ENCODE peak calls at places on chromosomes 4 and X, in nine cellular contexts. T, I, E, W, K, L, H, U and A are unnamed samples.

GRCh38 chr4:78254893-78255292 is 197.8 kb downstream of the FRAS1 start:
- DNase-seq in T (no peak), I (no peak), E (no peak), W (no peak), K (no peak), L (no peak), H (no peak), U (no peak), A (no peak)

GRCh38 chrX:8048466-8048865 is 121.3 kb upstream of the PNPLA4 start:
- DNase-seq in T (no peak), I (no peak), E (no peak), W (no peak), K (no peak), L (no peak), H (no peak), U (no peak), A (no peak)

GRCh38 chr4:13523105-13523477 is 21.2 kb downstream of the NKX3-2 start:
- DNase-seq in T (no peak), I (no peak), E (no peak), W (no peak), K (no peak), L (no peak), H (no peak), U (no peak), A (no peak)

GRCh38 chr4:7584133-7584532 is 149.4 kb upstream of the PSAPL1 start:
- DNase-seq in T (no peak), I (no peak), E (no peak), W (no peak), K (no peak), L (no peak), H (no peak), U (no peak), A (no peak)

GRCh38 chr4:153276966-153277365 is 67.5 kb upstream of the MND1 start:
- DNase-seq in T (no peak), I (no peak), E (no peak), W (no peak), K (no peak), L (no peak), H (no peak), U (no peak), A (no peak)

GRCh38 chr4:107689912-107690587 is 30.0 kb downstream of the PAPSS1 start:
- DNase-seq in T (peak), I (no peak), E (no peak), W (no peak), K (no peak), L (peak), H (no peak), U (peak), A (no peak)

GRCh38 chr4:8044699-8045098 is 105.0 kb upstream of the AFAP1 start:
- DNase-seq in T (no peak), I (peak), E (no peak), W (no peak), K (peak), L (no peak), H (no peak), U (no peak), A (no peak)

GRCh38 chr4:26802790-26803189 is 57.9 kb upstream of the STIM2 start:
- DNase-seq in T (no peak), I (no peak), E (no peak), W (no peak), K (no peak), L (no peak), H (no peak), U (no peak), A (no peak)

GRCh38 chrX:70313503-70313902 is 23.6 kb downstream of the KIF4A start:
- DNase-seq in T (peak), I (no peak), E (no peak), W (no peak), K (no peak), L (no peak), H (no peak), U (peak), A (no peak)

GRCh38 chr4:40626183-40626990 is 3.3 kb downstream of the RBM47 start:
- DNase-seq in T (no peak), I (no peak), E (no peak), W (no peak), K (no peak), L (no peak), H (no peak), U (no peak), A (no peak)

GRCh38 chrX:69153060-69153730 is 12.1 kb downstream of the PJA1 start:
- DNase-seq in T (no peak), I (no peak), E (no peak), W (no peak), K (no peak), L (no peak), H (no peak), U (peak), A (no peak)

GRCh38 chr4:107155366-107155765 is 119.3 kb upstream of the DKK2 start:
- DNase-seq in T (no peak), I (no peak), E (no peak), W (no peak), K (no peak), L (no peak), H (no peak), U (peak), A (no peak)